ENCODE peak calls at places on chromosomes 12 and 14, in eight cellular contexts. G is cardiac fibroblast; U is GM13976; L is IMR-90; T is stromal cell of bone marrow; C is hippocampal formation; O is posterior vena cava; Z is activated CD8-positive, alpha-beta memory T cell treated with anti-CD3 and anti-CD28 coated beads, Interleukin-2, amount 50 U/mL, for 48 hours. H is an unnamed sample.

GRCh38 chr12:132640936-132641335 is 22.4 kb downstream of the P2RX2 start:
- DNase-seq in G (no peak), U (no peak), L (no peak), T (no peak), C (no peak), O (no peak), Z (no peak), H (no peak)

GRCh38 chr12:115870527-115870926 is 407.0 kb downstream of the MED13L start:
- DNase-seq in G (no peak), U (no peak), L (no peak), T (no peak), C (no peak), O (no peak), Z (no peak), H (no peak)

GRCh38 chr12:100962086-100962712 is 167.6 kb downstream of the ANO4 start:
- DNase-seq in G (no peak), U (no peak), L (no peak), T (no peak), C (no peak), O (no peak), Z (no peak), H (no peak)

GRCh38 chr14:101708853-101709532 is 52.5 kb upstream of the PPP2R5C start:
- DNase-seq in G (no peak), U (no peak), L (no peak), T (no peak), C (no peak), O (no peak), Z (peak), H (no peak)

GRCh38 chr12:67145692-67146091 is 123.5 kb upstream of the CAND1 start:
- DNase-seq in G (no peak), U (no peak), L (no peak), T (no peak), C (no peak), O (no peak), Z (no peak), H (no peak)

GRCh38 chr12:122227341-122227740 is 1.5 kb upstream of the DIABLO start:
- DNase-seq in G (no peak), U (no peak), L (no peak), T (no peak), C (no peak), O (no peak), Z (peak), H (no peak)

GRCh38 chr14:22370084-22370847 is 218.8 kb downstream of the DAD1 start:
- DNase-seq in G (peak), U (no peak), L (no peak), T (peak), C (peak), O (no peak), Z (no peak), H (no peak)

GRCh38 chr14:32472512-32473472 is 143.7 kb downstream of the AKAP6 start:
- DNase-seq in G (peak), U (no peak), L (peak), T (peak), C (peak), O (no peak), Z (no peak), H (peak)

GRCh38 chr14:95125156-95125555 is 32.2 kb downstream of the DICER1 start:
- DNase-seq in G (no peak), U (no peak), L (no peak), T (no peak), C (no peak), O (no peak), Z (no peak), H (no peak)

GRCh38 chr14:85391892-85392291 is 138.1 kb upstream of the FLRT2 start:
- DNase-seq in G (no peak), U (no peak), L (no peak), T (no peak), C (no peak), O (no peak), Z (no peak), H (no peak)

GRCh38 chr12:122435186-122435585 is 12.7 kb upstream of the CLIP1 start:
- DNase-seq in G (no peak), U (no peak), L (no peak), T (no peak), C (no peak), O (peak), Z (no peak), H (no peak)

GRCh38 chr12:29893002-29893401 is 109.3 kb upstream of the TMTC1 start:
- DNase-seq in G (no peak), U (no peak), L (no peak), T (no peak), C (no peak), O (no peak), Z (no peak), H (no peak)

GRCh38 chr12:117380083-117380482 is 18.7 kb upstream of the NOS1 start:
- DNase-seq in G (no peak), U (no peak), L (no peak), T (no peak), C (no peak), O (no peak), Z (no peak), H (no peak)

GRCh38 chr12:98533723-98534251 is 18.4 kb downstream of the TMPO start:
- DNase-seq in G (peak), U (no peak), L (peak), T (no peak), C (no peak), O (no peak), Z (no peak), H (no peak)

GRCh38 chr14:37202265-37202664 is 4.5 kb downstream of the MIPOL1 start:
- DNase-seq in G (no peak), U (no peak), L (peak), T (no peak), C (no peak), O (no peak), Z (no peak), H (peak)

GRCh38 chr12:54723653-54724256 is 75.6 kb upstream of the DCD start:
- DNase-seq in G (peak), U (no peak), L (peak), T (peak), C (no peak), O (no peak), Z (no peak), H (peak)